ENCODE peak calls at places on chromosomes 1 and 21, in four cellular contexts. P is mammary epithelial cell, J is nephron progenitor cell, L is EH. Z is an unnamed sample.

GRCh38 chr1:234521802-234522185 is 42.8 kb upstream of the TARBP1 start:
- DNase-seq in L (no peak), J (no peak), P (no peak), Z (no peak)

GRCh38 chr1:175244206-175244605 is 51.6 kb upstream of the KIAA0040 start:
- DNase-seq in J (no peak), L (no peak), P (no peak), Z (no peak)

GRCh38 chr21:43341349-43342163 is 85.4 kb downstream of the SIK1 start:
- DNase-seq in P (no peak), J (no peak), L (peak), Z (no peak)

GRCh38 chr1:198040880-198041279 is 115.9 kb upstream of the NEK7 start:
- DNase-seq in P (no peak), L (no peak), J (no peak), Z (no peak)

GRCh38 chr1:53732912-53733317 is 6.0 kb downstream of the GLIS1 start:
- DNase-seq in L (peak), P (peak), J (no peak), Z (no peak)

GRCh38 chr1:65059930-65060538 is 88.0 kb upstream of the AK4 start:
- DNase-seq in P (peak), J (no peak), L (peak), Z (peak)

GRCh38 chr1:38451541-38451993 is 405.0 kb upstream of the POU3F1 start:
- DNase-seq in L (peak), P (no peak), J (peak), Z (no peak)

GRCh38 chr1:200082329-200082728 is 54.8 kb downstream of the NR5A2 start:
- DNase-seq in L (no peak), J (no peak), P (no peak), Z (no peak)

GRCh38 chr1:166029196-166029965 is 137.4 kb downstream of the FAM78B start:
- DNase-seq in P (no peak), L (no peak), J (no peak), Z (no peak)

GRCh38 chr1:43879414-43879813 is 54.2 kb upstream of the ARTN start:
- DNase-seq in J (no peak), P (peak), L (peak), Z (no peak)

GRCh38 chr21:38646213-38646837 is 148.0 kb upstream of the ERG start:
- DNase-seq in L (peak), P (peak), J (no peak), Z (no peak)

GRCh38 chr1:21779613-21780521 is 3.1 kb downstream of the USP48 start:
- DNase-seq in P (no peak), J (no peak), L (no peak), Z (no peak)

GRCh38 chr1:223628233-223628632 is 37.3 kb downstream of the CAPN8 start:
- DNase-seq in J (peak), L (peak), P (no peak), Z (peak)

GRCh38 chr1:195202271-195202670 is 1406.0 kb downstream of the KCNT2 start:
- DNase-seq in L (no peak), J (no peak), P (no peak), Z (no peak)

GRCh38 chr1:117646007-117646913 is 40.4 kb downstream of the TENT5C start:
- DNase-seq in L (peak), J (no peak), P (no peak), Z (no peak)

GRCh38 chr1:211715976-211716375 is 40.6 kb upstream of the NEK2 start:
- DNase-seq in P (no peak), J (no peak), L (no peak), Z (no peak)

GRCh38 chr1:66182551-66183178 is 351.3 kb upstream of the SGIP1 start:
- DNase-seq in J (no peak), P (no peak), L (peak), Z (no peak)

GRCh38 chr1:115674011-115674410 is 32.2 kb downstream of the VANGL1 start:
- DNase-seq in L (no peak), J (no peak), P (no peak), Z (no peak)

GRCh38 chr21:44785620-44786344 is 15.8 kb downstream of the UBE2G2 start:
- DNase-seq in L (peak), P (no peak), J (no peak), Z (peak)

GRCh38 chr1:12231276-12231595 is 1.4 kb downstream of the VPS13D start:
- DNase-seq in P (peak), L (no peak), J (no peak), Z (no peak)

GRCh38 chr21:42641311-42642218 is 11.9 kb upstream of the PDE9A start:
- DNase-seq in L (peak), J (no peak), P (no peak), Z (no peak)

GRCh38 chr1:154265586-154265985 is 6.8 kb upstream of the HAX1 start:
- DNase-seq in J (no peak), L (no peak), P (no peak), Z (no peak)

GRCh38 chr21:37374026-37374425 is 7.5 kb downstream of the DYRK1A start:
- DNase-seq in L (peak), P (no peak), J (no peak), Z (no peak)

GRCh38 chr1:54302951-54303843 is 103.0 kb downstream of the SSBP3 start:
- DNase-seq in P (no peak), J (no peak), L (no peak), Z (peak)

GRCh38 chr1:147500309-147500839 is 40.9 kb upstream of the BCL9 start:
- DNase-seq in P (no peak), J (no peak), L (no peak), Z (no peak)

GRCh38 chr21:45123440-45123839 is 49.1 kb downstream of the ADARB1 start:
- DNase-seq in P (no peak), J (no peak), L (no peak), Z (no peak)

GRCh38 chr21:29376556-29376955 is 77.8 kb downstream of the BACH1 start:
- DNase-seq in P (no peak), J (peak), L (peak), Z (peak)

GRCh38 chr21:31161157-31161556 is 122.9 kb upstream of the KRTAP19-8 start:
- DNase-seq in P (peak), L (peak), J (peak), Z (no peak)

GRCh38 chr1:56831874-56832693 is 12.9 kb upstream of the FYB2 start:
- DNase-seq in P (peak), J (peak), L (peak), Z (peak)

GRCh38 chr1:84089470-84090261 is 54.4 kb upstream of the PRKACB start:
- DNase-seq in L (peak), P (peak), J (no peak), Z (no peak)

GRCh38 chr1:117001254-117001927 is at the start of gene CD101:
- DNase-seq in P (no peak), J (no peak), L (no peak), Z (no peak)

GRCh38 chr1:37070126-37070525 is 35.8 kb upstream of the GRIK3 start:
- DNase-seq in L (no peak), J (no peak), P (no peak), Z (no peak)

GRCh38 chr1:27102134-27102706 is 52.7 kb downstream of the SLC9A1 start:
- DNase-seq in J (no peak), P (no peak), L (no peak), Z (no peak)

GRCh38 chr1:16173447-16174260 is 17.8 kb upstream of the EPHA2 start:
- DNase-seq in P (peak), J (no peak), L (peak), Z (no peak)

GRCh38 chr1:40868051-40868723 is 6.0 kb upstream of the CITED4 start:
- DNase-seq in L (peak), J (no peak), P (peak), Z (peak)